ENCODE peak calls at places on chromosome X, in eight cellular contexts. One of them, this sample, is unnamed.

GRCh38 chrX:13028871-13029336 is 15.5 kb downstream of the FAM9C start:
- DNase-seq in HCT116: no peak
- DNase-seq in SK-N-SH: no peak
- DNase-seq in H1: no peak
- DNase-seq in HepG2: peak; percentile 51
- DNase-seq in K562: no peak
- DNase-seq in IMR-90: no peak
- DNase-seq in GM12878: no peak
- DNase-seq in this sample: peak; percentile 82

GRCh38 chrX:48683411-48683982 is at the start of gene WAS:
- DNase-seq in HCT116: no peak
- DNase-seq in SK-N-SH: no peak
- DNase-seq in H1: no peak
- DNase-seq in HepG2: no peak
- DNase-seq in K562: no peak
- DNase-seq in IMR-90: no peak
- DNase-seq in GM12878: peak; percentile 35
- DNase-seq in this sample: no peak

GRCh38 chrX:57155171-57155570 is 18.0 kb upstream of the SPIN2A start:
- DNase-seq in HCT116: no peak
- DNase-seq in SK-N-SH: no peak
- DNase-seq in H1: no peak
- DNase-seq in HepG2: no peak
- DNase-seq in K562: no peak
- DNase-seq in IMR-90: no peak
- DNase-seq in GM12878: no peak
- DNase-seq in this sample: no peak

GRCh38 chrX:70998402-70999027 is 67.6 kb upstream of the SLC7A3 start:
- DNase-seq in HCT116: no peak
- DNase-seq in SK-N-SH: no peak
- DNase-seq in H1: peak; percentile 46
- DNase-seq in HepG2: peak; percentile 37
- DNase-seq in K562: no peak
- DNase-seq in IMR-90: peak; percentile 47
- DNase-seq in GM12878: no peak
- DNase-seq in this sample: peak; percentile 54

GRCh38 chrX:38768079-38768478 is 33.2 kb upstream of the MID1IP1 start:
- DNase-seq in HCT116: no peak
- DNase-seq in SK-N-SH: peak; percentile 19
- DNase-seq in H1: no peak
- DNase-seq in HepG2: no peak
- DNase-seq in K562: no peak
- DNase-seq in IMR-90: peak; percentile 33
- DNase-seq in GM12878: no peak
- DNase-seq in this sample: no peak

GRCh38 chrX:121163443-121163842 is 116.0 kb downstream of the GLUD2 start:
- DNase-seq in HCT116: no peak
- DNase-seq in SK-N-SH: no peak
- DNase-seq in H1: no peak
- DNase-seq in HepG2: no peak
- DNase-seq in K562: no peak
- DNase-seq in IMR-90: no peak
- DNase-seq in GM12878: no peak
- DNase-seq in this sample: no peak

GRCh38 chrX:110086162-110086915 is 83.4 kb downstream of the TMEM164 start:
- DNase-seq in HCT116: no peak
- DNase-seq in SK-N-SH: no peak
- DNase-seq in H1: no peak
- DNase-seq in HepG2: peak; percentile 73
- DNase-seq in K562: no peak
- DNase-seq in IMR-90: peak; percentile 73
- DNase-seq in GM12878: no peak
- DNase-seq in this sample: no peak

GRCh38 chrX:69028006-69028760 is 137.1 kb downstream of the PJA1 start:
- DNase-seq in HCT116: no peak
- DNase-seq in SK-N-SH: no peak
- DNase-seq in H1: peak; percentile 7
- DNase-seq in HepG2: no peak
- DNase-seq in K562: no peak
- DNase-seq in IMR-90: no peak
- DNase-seq in GM12878: peak; percentile 32
- DNase-seq in this sample: no peak

GRCh38 chrX:48531359-48531954 is 8.1 kb upstream of the TBC1D25 start:
- DNase-seq in HCT116: no peak
- DNase-seq in SK-N-SH: no peak
- DNase-seq in H1: no peak
- DNase-seq in HepG2: no peak
- DNase-seq in K562: peak; percentile 48
- DNase-seq in IMR-90: peak; percentile 69
- DNase-seq in GM12878: no peak
- DNase-seq in this sample: peak; percentile 28

GRCh38 chrX:5176766-5177165 is 1051.9 kb downstream of the NLGN4X start:
- DNase-seq in HCT116: no peak
- DNase-seq in SK-N-SH: no peak
- DNase-seq in H1: no peak
- DNase-seq in HepG2: no peak
- DNase-seq in K562: no peak
- DNase-seq in IMR-90: no peak
- DNase-seq in GM12878: no peak
- DNase-seq in this sample: no peak

GRCh38 chrX:22534643-22535042 is 261.9 kb downstream of the CBLL2 start:
- DNase-seq in HCT116: no peak
- DNase-seq in SK-N-SH: no peak
- DNase-seq in H1: no peak
- DNase-seq in HepG2: no peak
- DNase-seq in K562: no peak
- DNase-seq in IMR-90: peak; percentile 85
- DNase-seq in GM12878: no peak
- DNase-seq in this sample: no peak

GRCh38 chrX:17007134-17007768 is 60.8 kb downstream of the REPS2 start:
- DNase-seq in HCT116: no peak
- DNase-seq in SK-N-SH: peak; percentile 36
- DNase-seq in H1: no peak
- DNase-seq in HepG2: peak; percentile 4
- DNase-seq in K562: peak; percentile 20
- DNase-seq in IMR-90: no peak
- DNase-seq in GM12878: no peak
- DNase-seq in this sample: peak; percentile 13

GRCh38 chrX:17465201-17465600 is 90.2 kb downstream of the NHS start:
- DNase-seq in HCT116: no peak
- DNase-seq in SK-N-SH: no peak
- DNase-seq in H1: no peak
- DNase-seq in HepG2: no peak
- DNase-seq in K562: no peak
- DNase-seq in IMR-90: no peak
- DNase-seq in GM12878: no peak
- DNase-seq in this sample: no peak

GRCh38 chrX:2967998-2968909 is 38.1 kb upstream of the ARSH start:
- DNase-seq in HCT116: no peak
- DNase-seq in SK-N-SH: no peak
- DNase-seq in H1: no peak
- DNase-seq in HepG2: no peak
- DNase-seq in K562: no peak
- DNase-seq in IMR-90: peak; percentile 29
- DNase-seq in GM12878: no peak
- DNase-seq in this sample: no peak

GRCh38 chrX:17052210-17052609 is 105.8 kb downstream of the REPS2 start:
- DNase-seq in HCT116: no peak
- DNase-seq in SK-N-SH: no peak
- DNase-seq in H1: no peak
- DNase-seq in HepG2: no peak
- DNase-seq in K562: no peak
- DNase-seq in IMR-90: no peak
- DNase-seq in GM12878: no peak
- DNase-seq in this sample: no peak

GRCh38 chrX:124534530-124534929 is 188.2 kb downstream of the SH2D1A start:
- DNase-seq in HCT116: no peak
- DNase-seq in SK-N-SH: no peak
- DNase-seq in H1: no peak
- DNase-seq in HepG2: no peak
- DNase-seq in K562: no peak
- DNase-seq in IMR-90: no peak
- DNase-seq in GM12878: no peak
- DNase-seq in this sample: no peak

GRCh38 chrX:72027024-72027913 is 104.4 kb downstream of the RTL5 start:
- DNase-seq in HCT116: no peak
- DNase-seq in SK-N-SH: no peak
- DNase-seq in H1: peak; percentile 4
- DNase-seq in HepG2: no peak
- DNase-seq in K562: no peak
- DNase-seq in IMR-90: no peak
- DNase-seq in GM12878: no peak
- DNase-seq in this sample: no peak

GRCh38 chrX:121179972-121180371 is 132.6 kb downstream of the GLUD2 start:
- DNase-seq in HCT116: no peak
- DNase-seq in SK-N-SH: no peak
- DNase-seq in H1: no peak
- DNase-seq in HepG2: no peak
- DNase-seq in K562: no peak
- DNase-seq in IMR-90: no peak
- DNase-seq in GM12878: no peak
- DNase-seq in this sample: no peak

GRCh38 chrX:133981908-133982307 is 3.5 kb downstream of the GPC3 start:
- DNase-seq in HCT116: no peak
- DNase-seq in SK-N-SH: no peak
- DNase-seq in H1: no peak
- DNase-seq in HepG2: no peak
- DNase-seq in K562: no peak
- DNase-seq in IMR-90: no peak
- DNase-seq in GM12878: no peak
- DNase-seq in this sample: no peak

GRCh38 chrX:150310417-150310816 is 52.7 kb upstream of the MAMLD1 start:
- DNase-seq in HCT116: no peak
- DNase-seq in SK-N-SH: no peak
- DNase-seq in H1: no peak
- DNase-seq in HepG2: no peak
- DNase-seq in K562: no peak
- DNase-seq in IMR-90: no peak
- DNase-seq in GM12878: no peak
- DNase-seq in this sample: no peak

GRCh38 chrX:109352121-109352556 is 129.7 kb downstream of the GUCY2F start:
- DNase-seq in HCT116: no peak
- DNase-seq in SK-N-SH: no peak
- DNase-seq in H1: no peak
- DNase-seq in HepG2: no peak
- DNase-seq in K562: no peak
- DNase-seq in IMR-90: no peak
- DNase-seq in GM12878: no peak
- DNase-seq in this sample: no peak

GRCh38 chrX:107629533-107629909 is 1.2 kb downstream of the PRPS1 start:
- DNase-seq in HCT116: no peak
- DNase-seq in SK-N-SH: peak; percentile 25
- DNase-seq in H1: no peak
- DNase-seq in HepG2: peak; percentile 6
- DNase-seq in K562: peak; percentile 30
- DNase-seq in IMR-90: peak; percentile 36
- DNase-seq in GM12878: no peak
- DNase-seq in this sample: peak; percentile 48
- TF ChIP-seq RAD21 in HCT116: no peak
- TF ChIP-seq RAD21 in SK-N-SH: no peak
- TF ChIP-seq RAD21 in H1: no peak
- TF ChIP-seq RAD21 in HepG2: no peak
- TF ChIP-seq RAD21 in K562: no peak
- TF ChIP-seq RAD21 in IMR-90: peak; percentile 37
- TF ChIP-seq RAD21 in GM12878: no peak
- TF ChIP-seq RAD21 in this sample: peak; percentile 29

DNA sequence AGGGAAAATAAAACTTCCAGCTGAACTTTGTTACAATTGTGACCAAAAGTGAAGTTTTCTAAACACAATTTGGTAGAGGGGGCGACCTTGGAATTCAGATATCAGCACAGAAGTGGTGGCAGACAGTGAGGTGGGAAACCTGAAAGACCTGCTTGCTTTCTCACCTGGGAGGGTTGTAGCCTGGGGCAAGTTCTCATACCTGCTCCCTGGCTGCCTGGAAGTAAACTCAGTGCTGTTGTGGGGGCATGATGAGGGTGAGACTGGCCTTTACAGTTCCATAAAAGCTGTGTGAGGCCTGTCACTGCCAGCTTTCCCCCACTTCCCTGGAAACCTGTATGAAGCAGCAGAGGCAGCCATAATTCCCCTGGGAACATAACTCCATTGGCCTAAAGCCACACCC is 1180.2 kb downstream of the FAM133A start:
- DNase-seq in HCT116: no peak
- DNase-seq in SK-N-SH: no peak
- DNase-seq in H1: no peak
- DNase-seq in HepG2: no peak
- DNase-seq in K562: no peak
- DNase-seq in IMR-90: no peak
- DNase-seq in GM12878: no peak
- DNase-seq in this sample: no peak
- TF ChIP-seq RAD21 in HCT116: no peak
- TF ChIP-seq RAD21 in SK-N-SH: no peak
- TF ChIP-seq RAD21 in H1: no peak
- TF ChIP-seq RAD21 in HepG2: no peak
- TF ChIP-seq RAD21 in K562: no peak
- TF ChIP-seq RAD21 in IMR-90: no peak
- TF ChIP-seq RAD21 in GM12878: no peak
- TF ChIP-seq RAD21 in this sample: no peak

DNA sequence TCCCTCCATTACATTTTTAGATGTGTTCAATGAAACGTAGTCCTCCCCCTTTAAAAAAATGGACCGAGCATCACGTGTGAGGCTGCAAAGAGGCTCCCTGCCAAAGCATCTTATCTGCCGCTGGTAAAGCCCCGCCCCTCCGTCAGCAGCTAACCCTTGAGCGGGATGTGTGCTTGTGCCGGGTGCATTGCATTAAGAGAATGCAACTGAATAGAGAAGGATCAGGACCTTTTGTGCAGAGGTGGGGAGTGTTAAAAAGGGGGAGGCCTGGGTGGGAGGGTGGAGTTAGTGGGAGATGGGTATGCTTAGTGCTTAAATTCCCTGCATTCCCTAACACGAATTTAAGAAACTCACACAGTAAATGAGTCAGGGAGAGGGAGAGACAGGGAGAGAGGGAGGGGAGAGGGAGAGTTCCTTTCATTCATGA is 66.0 kb downstream of the TBL1X start:
- DNase-seq in HCT116: no peak
- DNase-seq in SK-N-SH: peak; percentile 81
- DNase-seq in H1: peak; percentile 53
- DNase-seq in HepG2: peak; percentile 60
- DNase-seq in K562: peak; percentile 81
- DNase-seq in IMR-90: peak; percentile 88
- DNase-seq in GM12878: no peak
- DNase-seq in this sample: peak; percentile 76
- TF ChIP-seq RAD21 in HCT116: no peak
- TF ChIP-seq RAD21 in SK-N-SH: no peak
- TF ChIP-seq RAD21 in H1: no peak
- TF ChIP-seq RAD21 in HepG2: no peak
- TF ChIP-seq RAD21 in K562: no peak
- TF ChIP-seq RAD21 in IMR-90: no peak
- TF ChIP-seq RAD21 in GM12878: no peak
- TF ChIP-seq RAD21 in this sample: no peak

DNA sequence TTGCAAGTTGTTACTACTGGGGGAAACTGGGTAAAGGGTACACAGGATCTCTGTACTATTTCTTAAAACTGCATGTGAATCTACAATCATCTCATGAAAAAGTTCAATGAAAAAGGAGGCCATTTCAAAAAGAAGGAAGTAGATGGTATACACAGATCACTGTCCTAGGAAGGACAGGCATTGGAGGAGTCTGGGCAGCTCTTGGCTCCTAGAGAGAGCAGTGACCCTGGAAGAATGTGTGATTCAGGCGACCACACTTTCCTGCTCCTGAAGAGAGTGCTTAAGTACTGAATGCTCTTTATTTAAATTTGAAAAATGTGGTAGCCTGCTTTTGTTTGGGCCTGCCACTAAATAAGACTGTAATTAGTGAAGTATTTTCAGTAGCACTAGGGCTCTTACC is 318.1 kb upstream of the CASK start:
- DNase-seq in HCT116: no peak
- DNase-seq in SK-N-SH: no peak
- DNase-seq in H1: no peak
- DNase-seq in HepG2: no peak
- DNase-seq in K562: no peak
- DNase-seq in IMR-90: no peak
- DNase-seq in GM12878: no peak
- DNase-seq in this sample: no peak
- TF ChIP-seq RAD21 in HCT116: no peak
- TF ChIP-seq RAD21 in SK-N-SH: no peak
- TF ChIP-seq RAD21 in H1: no peak
- TF ChIP-seq RAD21 in HepG2: no peak
- TF ChIP-seq RAD21 in K562: no peak
- TF ChIP-seq RAD21 in IMR-90: no peak
- TF ChIP-seq RAD21 in GM12878: no peak
- TF ChIP-seq RAD21 in this sample: no peak